ENCODE peak calls at places on chromosomes 1 and 21, in four cellular contexts. X, Q, D and T are unnamed samples.

GRCh38 chr21:14581902-14582457 is 35.9 kb upstream of the SAMSN1 start:
- DNase-seq in X (no peak), D (no peak), Q (no peak), T (no peak)

GRCh38 chr1:20059847-20060246 is 10.1 kb upstream of the PLA2G5 start:
- DNase-seq in D (peak), Q (no peak), X (no peak), T (no peak)

GRCh38 chr1:204941415-204942338 is 71.0 kb downstream of the NFASC start:
- DNase-seq in D (peak), X (peak), Q (no peak), T (peak)

GRCh38 chr21:46092811-46093667 is 4.9 kb upstream of the COL6A2 start:
- DNase-seq in D (no peak), X (no peak), Q (no peak), T (no peak)

GRCh38 chr1:100463809-100464424 is 74.0 kb upstream of the GPR88 start:
- DNase-seq in D (no peak), Q (no peak), X (peak), T (peak)

GRCh38 chr21:36478207-36478701 is 1.7 kb downstream of the CLDN14 start:
- DNase-seq in X (no peak), Q (no peak), D (no peak), T (no peak)

GRCh38 chr21:43318368-43318767 is 108.6 kb downstream of the SIK1 start:
- DNase-seq in X (no peak), D (no peak), Q (no peak), T (no peak)

GRCh38 chr21:26801524-26801923 is 43.7 kb downstream of the ADAMTS1 start:
- DNase-seq in D (no peak), X (no peak), Q (no peak), T (no peak)

GRCh38 chr1:21175324-21175669 is 1.4 kb downstream of the EIF4G3 start:
- DNase-seq in D (no peak), Q (no peak), X (no peak), T (no peak)

GRCh38 chr1:113786055-113786454 is 26.2 kb downstream of the RSBN1 start:
- DNase-seq in D (no peak), Q (no peak), X (peak), T (no peak)

GRCh38 chr1:1626207-1627141 is 5.5 kb upstream of the MMP23B start:
- DNase-seq in Q (no peak), D (peak), X (no peak), T (no peak)

GRCh38 chr21:35508389-35508888 is 459.3 kb upstream of the RUNX1 start:
- DNase-seq in D (peak), X (peak), Q (no peak), T (peak)

GRCh38 chr1:203200059-203200553 is 13.6 kb upstream of the CHI3L1 start:
- DNase-seq in D (no peak), Q (no peak), X (peak), T (no peak)

GRCh38 chr1:230747139-230747730 is at the start of gene CAPN9:
- DNase-seq in D (no peak), Q (no peak), X (no peak), T (no peak)

GRCh38 chr1:9253706-9254105 is 19.1 kb downstream of the H6PD start:
- DNase-seq in X (no peak), Q (no peak), D (no peak), T (no peak)

GRCh38 chr1:118927826-118928225 is 60.3 kb downstream of the TBX15 start:
- DNase-seq in Q (no peak), X (no peak), D (no peak), T (no peak)

GRCh38 chr1:117077267-117077666 is 17.1 kb downstream of the TTF2 start:
- DNase-seq in D (no peak), Q (no peak), X (no peak), T (no peak)

GRCh38 chr1:222171005-222171404 is 376.9 kb downstream of the HHIPL2 start:
- DNase-seq in Q (peak), X (peak), D (peak), T (no peak)

GRCh38 chr1:45508295-45509151 is 8.4 kb downstream of the MMACHC start:
- DNase-seq in D (peak), X (peak), Q (no peak), T (no peak)

GRCh38 chr1:202967684-202968281 is 726 bp upstream of the CYB5R1 start:
- DNase-seq in X (no peak), D (no peak), Q (no peak), T (peak)

GRCh38 chr1:112706505-112707216 is at the start of gene RHOC:
- DNase-seq in Q (no peak), X (no peak), D (peak), T (peak)

GRCh38 chr1:92752719-92753118 is 32.2 kb downstream of the EVI5 start:
- DNase-seq in X (no peak), D (no peak), Q (no peak), T (no peak)

GRCh38 chr1:156103521-156103947 is 11.0 kb upstream of the LMNA start:
- DNase-seq in X (no peak), D (no peak), Q (no peak), T (no peak)
- TF ChIP-seq ATF2 in X (no peak), D (no peak), Q (no peak), T (no peak)

GRCh38 chr1:84782311-84782771 is 92.1 kb upstream of the SSX2IP start:
- DNase-seq in Q (no peak), X (peak), D (peak), T (peak)
- TF ChIP-seq MAX in Q (no peak), X (no peak), D (no peak), T (no peak)

GRCh38 chr21:39387461-39388037 is 38.7 kb upstream of the HMGN1 start:
- DNase-seq in X (peak), D (peak), Q (peak), T (peak)
- TF ChIP-seq ATF2 in X (no peak), D (no peak), Q (no peak), T (no peak)

GRCh38 chr1:110750446-110751029 is 75.8 kb upstream of the KCNA3 start:
- DNase-seq in Q (no peak), D (no peak), X (no peak), T (no peak)

GRCh38 chr1:110752941-110753725 is 78.4 kb upstream of the KCNA3 start:
- DNase-seq in X (no peak), Q (no peak), D (no peak), T (no peak)

DNA sequence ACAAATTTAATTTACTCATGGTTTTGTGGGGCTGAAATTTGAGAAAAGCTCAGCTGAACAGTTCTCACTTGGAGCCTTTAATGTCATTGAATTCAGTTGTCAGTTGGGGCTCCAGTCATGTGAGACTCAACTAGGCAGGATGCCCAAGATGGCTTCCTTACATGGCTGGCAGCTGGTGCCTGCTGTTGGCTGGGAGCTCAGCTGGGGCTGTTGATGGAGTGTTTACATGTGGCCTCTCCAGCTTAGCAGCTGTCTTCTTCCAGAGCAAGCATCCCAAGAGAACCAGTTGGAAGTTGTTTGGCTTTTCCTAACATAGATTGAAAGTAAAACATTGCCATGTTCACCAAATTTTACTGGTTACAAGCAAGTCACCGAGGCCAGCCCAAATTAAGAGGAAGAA is 81.8 kb upstream of the KCNA3 start:
- DNase-seq in X (no peak), D (no peak), Q (no peak), T (no peak)
- TF ChIP-seq MAX in X (no peak), D (no peak), Q (no peak), T (no peak)

GRCh38 chr1:52877554-52877953 is 35.0 kb downstream of the ZYG11A start:
- DNase-seq in Q (no peak), D (no peak), X (no peak), T (no peak)

GRCh38 chr1:52880226-52880625 is 37.7 kb downstream of the ZYG11A start:
- DNase-seq in Q (no peak), D (no peak), X (no peak), T (no peak)

DNA sequence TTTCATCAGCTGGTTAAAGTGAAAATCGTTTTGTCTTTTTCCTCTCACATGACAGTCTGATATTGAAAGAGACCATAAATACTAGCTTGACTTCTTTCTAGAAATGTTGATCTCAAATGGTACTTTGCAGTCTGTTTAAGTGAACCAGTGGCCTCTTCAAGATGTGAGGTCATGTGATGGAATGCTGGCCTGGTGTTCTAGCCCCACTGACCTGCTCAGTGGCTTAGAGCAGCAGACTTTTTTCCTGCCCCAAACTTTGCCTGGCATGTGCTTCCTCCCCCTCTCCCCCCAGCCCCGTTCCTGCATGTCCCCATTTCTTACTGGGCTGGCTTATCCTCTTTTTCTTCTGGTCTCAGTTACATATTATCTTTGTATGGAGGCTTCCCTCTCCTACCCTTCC is 34.3 kb downstream of the ZYG11A start:
- DNase-seq in X (no peak), Q (no peak), D (no peak), T (no peak)
- TF ChIP-seq ATF2 in X (no peak), Q (no peak), D (no peak), T (no peak)

GRCh38 chr1:175034775-175035174 is 11.6 kb upstream of the MRPS14 start:
- DNase-seq in Q (no peak), X (no peak), D (no peak), T (no peak)

GRCh38 chr1:175040324-175040910 is 17.2 kb upstream of the MRPS14 start:
- DNase-seq in D (no peak), X (peak), Q (no peak), T (no peak)

GRCh38 chr1:175033931-175034330 is 10.7 kb upstream of the MRPS14 start:
- DNase-seq in X (no peak), D (no peak), Q (no peak), T (no peak)

GRCh38 chr1:175036476-175036875 is 13.3 kb upstream of the MRPS14 start:
- DNase-seq in Q (no peak), D (no peak), X (no peak), T (no peak)

GRCh38 chr1:175035860-175036259 is 12.6 kb upstream of the MRPS14 start:
- DNase-seq in D (no peak), X (no peak), Q (no peak), T (no peak)
- TF ChIP-seq MAX in D (no peak), X (no peak), Q (no peak), T (no peak)